ENCODE peak calls at places on chromosomes 12 and 14, in five cellular contexts. L is neural progenitor cell, K is IMR-90, E is vagina, Y is GM23338. M is an unnamed sample.

GRCh38 chr14:93977790-93978581 is 1.6 kb upstream of the ASB2 start:
- DNase-seq in L (no peak), K (no peak), E (no peak), Y (no peak), M (no peak)

GRCh38 chr12:91219511-91219910 is 36.9 kb upstream of the DCN start:
- DNase-seq in L (no peak), K (peak), E (no peak), Y (no peak), M (peak)

GRCh38 chr12:25151476-25151875 is 43.5 kb downstream of the DNAI7 start:
- DNase-seq in L (peak), K (peak), E (no peak), Y (peak), M (peak)

GRCh38 chr12:132266370-132266769 is 63.0 kb downstream of the GALNT9 start:
- DNase-seq in L (no peak), K (no peak), E (no peak), Y (no peak), M (no peak)

GRCh38 chr12:65670775-65671174 is 153.5 kb upstream of the HMGA2 start:
- DNase-seq in L (no peak), K (peak), E (no peak), Y (no peak), M (peak)

GRCh38 chr12:45612044-45612794 is 117.3 kb upstream of the ARID2 start:
- DNase-seq in L (no peak), K (peak), E (no peak), Y (no peak), M (peak)

GRCh38 chr14:68476212-68476964 is 316.5 kb downstream of the ZFP36L1 start:
- DNase-seq in L (peak), K (peak), E (no peak), Y (peak), M (peak)

GRCh38 chr14:101113835-101114725 is 210.6 kb upstream of the RTL1 start:
- DNase-seq in L (no peak), K (no peak), E (peak), Y (no peak), M (no peak)

GRCh38 chr12:71397433-71397954 is 42.1 kb upstream of the LGR5 start:
- DNase-seq in L (no peak), K (no peak), E (no peak), Y (no peak), M (peak)

GRCh38 chr14:56524971-56525677 is 54.5 kb upstream of the TMEM260 start:
- DNase-seq in L (no peak), K (no peak), E (no peak), Y (peak), M (no peak)

DNA sequence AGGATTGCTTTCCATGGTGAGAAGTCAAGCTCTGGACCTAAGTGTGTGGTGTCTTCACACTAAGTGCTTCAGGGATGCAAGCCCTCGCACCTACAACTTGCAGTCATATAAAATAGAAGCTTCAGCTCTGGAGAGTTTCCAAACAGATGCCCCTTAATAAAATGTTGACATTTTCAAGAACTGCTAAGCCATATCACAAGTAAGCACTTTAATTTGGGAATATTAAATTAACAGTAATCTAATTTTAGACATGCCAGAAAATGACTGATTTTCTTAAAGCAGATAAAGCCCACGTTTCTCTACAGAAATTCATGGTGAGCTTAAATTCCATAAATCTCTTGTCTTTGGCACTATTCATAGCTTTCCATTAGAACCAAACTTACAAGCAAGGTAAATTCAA is 600.1 kb upstream of the FLRT2 start:
- DNase-seq in L (no peak), K (no peak), E (no peak), Y (no peak), M (no peak)
- H3K4me3 ChIP-seq in L (no peak), K (no peak), E (no peak), Y (no peak), M (no peak)

DNA sequence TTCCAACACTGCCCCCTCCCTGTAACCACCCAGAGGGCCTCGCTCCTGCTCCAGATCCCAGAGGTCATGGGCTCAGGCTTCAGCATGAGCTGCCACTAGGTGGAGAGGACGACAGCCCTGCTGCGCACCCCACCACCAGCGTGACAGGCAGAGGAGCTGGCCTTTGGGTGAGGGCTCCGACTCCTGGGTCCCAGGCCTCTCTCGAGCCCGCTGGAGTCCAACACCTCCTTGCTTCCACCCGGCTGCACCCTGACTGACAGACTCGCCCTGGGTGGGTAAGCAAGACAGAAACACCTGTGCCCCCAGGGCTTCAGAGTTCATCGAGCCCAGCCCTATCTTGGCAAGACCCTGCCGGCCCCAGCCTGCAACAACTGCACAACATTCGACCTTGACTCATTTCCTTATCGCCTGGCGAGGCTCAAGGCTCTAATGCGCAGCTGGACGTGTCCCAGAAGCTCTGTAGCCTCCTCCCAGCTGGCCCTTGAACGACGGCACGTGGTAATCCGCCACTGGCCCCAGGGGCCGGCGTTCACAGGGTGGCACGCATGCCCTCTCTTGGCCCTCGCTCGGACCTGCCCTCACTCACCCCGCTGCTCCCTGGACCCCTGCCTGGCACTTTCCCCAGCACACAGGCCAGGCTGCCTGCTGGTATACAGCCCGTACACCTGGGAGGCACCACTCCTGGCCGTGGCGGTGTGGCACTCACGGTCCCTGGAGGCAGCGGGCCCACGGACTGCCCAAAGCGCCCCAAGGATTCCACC is 28.0 kb downstream of the VPS37B start:
- DNase-seq in L (peak), K (no peak), E (no peak), Y (peak), M (no peak)
- TF ChIP-seq CTCF in L (peak), K (peak), E (no peak), Y (peak), M (no peak)

DNA sequence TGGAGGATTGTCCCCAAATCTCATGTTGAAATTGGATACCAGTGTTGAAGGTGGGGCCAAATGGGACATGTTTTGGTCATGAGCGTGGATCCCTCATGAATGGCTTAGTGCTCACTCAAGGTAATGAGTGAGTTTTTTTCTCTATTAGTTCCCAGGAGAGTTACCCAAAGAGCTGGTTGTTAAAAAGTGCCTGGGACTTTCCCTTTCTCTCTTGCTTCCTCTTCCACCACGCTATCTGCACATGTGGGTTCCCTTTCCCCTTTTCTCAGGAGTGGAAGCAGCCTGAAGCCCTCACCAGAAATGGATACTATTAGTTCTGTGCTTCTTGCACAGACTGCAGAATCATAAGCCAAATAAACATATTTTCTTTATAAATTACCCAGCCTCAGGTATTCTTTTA is 465.4 kb downstream of the FSCB start:
- DNase-seq in L (no peak), K (no peak), E (no peak), Y (no peak), M (no peak)
- H3K4me3 ChIP-seq in L (no peak), K (no peak), E (no peak), Y (no peak), M (no peak)

DNA sequence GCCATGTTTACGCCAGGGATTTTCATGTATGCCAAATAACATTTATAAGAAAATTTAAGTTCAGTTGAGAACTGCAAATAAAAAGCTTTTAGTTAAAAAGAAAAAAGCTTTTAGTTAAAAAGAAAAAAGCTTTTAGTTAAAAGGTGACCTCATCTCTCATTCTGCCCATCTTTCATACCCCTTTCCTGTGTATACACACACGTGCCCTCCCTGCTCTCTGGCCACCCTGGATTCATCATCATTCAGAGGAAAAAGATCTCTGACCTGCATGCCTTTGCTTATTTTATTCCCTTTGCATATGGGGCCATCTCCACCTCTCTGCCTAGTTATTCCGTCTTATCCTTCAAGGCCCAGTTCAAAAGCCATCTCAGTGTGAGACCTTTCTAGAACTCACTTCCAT is 38.1 kb upstream of the CDK17 start:
- DNase-seq in L (no peak), K (peak), E (no peak), Y (no peak), M (no peak)
- TF ChIP-seq CTCF in L (no peak), K (no peak), E (no peak), Y (no peak), M (no peak)

GRCh38 chr14:91063119-91063518 is 2.7 kb upstream of the RPS6KA5 start:
- DNase-seq in L (no peak), K (no peak), E (no peak), Y (no peak), M (peak)
- H3K4me3 ChIP-seq in L (no peak), K (no peak), E (no peak), Y (no peak), M (no peak)

GRCh38 chr12:74903522-74903921 is 306.1 kb downstream of the KCNC2 start:
- DNase-seq in L (peak), K (no peak), E (no peak), Y (peak), M (no peak)
- TF ChIP-seq CTCF in L (peak), K (peak), E (no peak), Y (peak), M (no peak)

DNA sequence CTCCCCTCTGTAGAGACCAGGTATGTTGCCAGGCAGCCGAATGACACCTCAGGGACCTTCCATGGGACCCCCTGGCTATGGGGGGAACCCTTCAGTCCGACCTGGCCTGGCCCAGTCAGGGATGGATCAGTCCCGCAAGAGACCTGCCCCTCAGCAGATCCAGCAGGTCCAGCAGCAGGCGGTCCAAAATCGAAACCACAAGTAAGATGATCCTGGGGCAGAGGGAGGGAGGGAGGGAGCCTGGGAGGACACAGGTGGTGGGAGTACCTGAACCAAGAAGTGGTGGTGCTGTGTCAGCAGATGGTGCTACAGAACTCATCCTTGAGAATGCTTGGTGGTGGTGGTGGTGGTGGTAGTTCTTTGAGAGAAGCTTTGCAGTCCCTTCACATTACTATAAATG is 1.0 kb downstream of the SMARCD1 start:
- DNase-seq in L (no peak), K (no peak), E (no peak), Y (no peak), M (no peak)
- H3K4me3 ChIP-seq in L (peak), K (no peak), E (peak), Y (peak), M (peak)

DNA sequence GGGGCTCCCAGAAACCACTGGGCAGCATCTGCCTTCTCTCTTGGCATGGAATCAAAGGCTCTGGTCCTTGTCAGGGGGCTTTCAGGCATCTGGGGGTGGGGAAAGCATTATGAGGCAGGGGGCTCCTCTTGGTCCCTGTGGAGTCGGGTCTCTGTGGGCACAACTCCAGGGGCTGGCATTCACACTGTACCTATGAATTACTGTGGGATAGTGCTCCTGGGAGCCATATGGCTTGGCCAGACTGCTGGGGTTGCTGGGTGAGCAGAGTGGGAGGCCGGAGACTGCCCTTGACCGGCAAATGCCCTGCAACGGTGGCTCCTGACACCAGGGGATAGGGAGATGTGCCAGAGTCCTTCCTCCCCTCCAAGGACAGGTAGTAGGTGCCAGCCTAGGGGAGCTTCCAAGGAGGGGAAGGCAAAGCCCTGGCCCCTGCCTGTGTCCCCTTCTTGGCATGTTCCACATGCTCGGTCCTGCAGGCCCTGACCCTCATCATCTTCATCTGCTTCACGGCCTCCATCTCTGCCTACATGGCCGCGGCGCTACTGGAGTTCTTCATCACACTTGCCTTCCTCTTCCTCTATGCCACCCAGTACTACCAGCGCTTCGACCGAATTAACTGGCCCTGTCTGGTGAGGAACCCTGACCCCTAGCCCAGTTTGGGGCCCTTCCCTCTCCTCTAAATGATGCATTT is 1.2 kb downstream of the CMTM5 start:
- DNase-seq in L (no peak), K (no peak), E (no peak), Y (no peak), M (no peak)
- TF ChIP-seq CTCF in L (no peak), K (no peak), E (no peak), Y (no peak), M (no peak)

GRCh38 chr14:98769326-98769725 is 502.7 kb downstream of the BCL11B start:
- DNase-seq in L (no peak), K (no peak), E (no peak), Y (peak), M (no peak)
- H3K4me3 ChIP-seq in L (no peak), K (no peak), E (no peak), Y (no peak), M (no peak)

DNA sequence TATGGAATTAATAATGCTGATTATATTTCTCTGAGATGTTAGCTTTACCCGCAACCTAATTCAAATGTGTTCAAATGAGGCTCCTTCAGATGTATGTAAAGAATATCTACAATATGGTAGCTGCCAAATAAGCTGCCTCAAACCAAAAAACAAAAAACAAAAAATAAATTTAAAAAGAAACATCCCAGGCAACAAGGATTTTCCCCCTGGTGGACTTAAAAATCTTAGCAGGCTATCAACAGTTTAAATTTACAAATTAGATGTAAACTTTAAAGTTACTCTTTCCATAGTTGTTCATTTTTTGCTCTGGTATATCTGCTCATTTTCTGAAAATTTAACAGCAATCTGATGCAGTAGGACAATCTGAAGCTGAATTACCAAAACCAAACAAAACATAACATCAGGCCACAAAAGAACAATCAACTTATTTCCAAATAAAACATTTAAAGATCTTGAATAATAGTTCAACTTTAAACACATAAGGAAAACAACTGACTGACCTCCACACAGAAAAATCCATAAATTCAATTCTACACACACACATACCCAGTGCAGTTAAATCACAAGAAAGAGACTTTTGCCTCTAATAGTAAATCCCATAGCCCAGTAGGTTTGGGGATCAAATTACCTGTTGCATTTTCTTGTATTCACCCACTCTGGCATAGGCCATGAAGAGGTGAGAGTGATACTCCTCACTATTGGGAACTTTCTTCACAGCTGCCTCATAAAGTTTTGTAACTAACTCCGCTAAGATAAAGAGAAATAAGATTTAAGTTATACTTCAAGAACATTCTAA is 21.3 kb downstream of the NAA25 start:
- DNase-seq in L (no peak), K (no peak), E (no peak), Y (peak), M (peak)
- TF ChIP-seq CTCF in L (no peak), K (peak), E (no peak), Y (no peak), M (peak)

M was measured in cardiac fibroblast.